ENCODE peak calls at places on chromosomes 4 and X, in six cellular contexts. W is lung, O is H1, D is epithelial cell of proximal tubule, P is IMR-90, Z is tibial artery. Q is an unnamed sample.
A peak's percentile ranks its signal among the peaks of the same experiment; 100 is the strongest.

GRCh38 chr4:57147335-57148060 is 37.3 kb upstream of the IGFBP7 start:
- DNase-seq in P (peak; percentile 75), O (no peak), D (no peak), W (no peak), Z (no peak), Q (no peak)

GRCh38 chr4:78971326-78971725 is 32.1 kb upstream of the PAQR3 start:
- DNase-seq in W (no peak), P (no peak), O (no peak), Z (peak; percentile 72), D (no peak), Q (no peak)

GRCh38 chr4:17152941-17153340 is 254.5 kb upstream of the LDB2 start:
- DNase-seq in O (no peak), P (no peak), Z (no peak), D (no peak), W (no peak), Q (no peak)

GRCh38 chr4:138320856-138321255 is 78.7 kb upstream of the SLC7A11 start:
- DNase-seq in P (no peak), D (no peak), W (no peak), Z (no peak), O (no peak), Q (no peak)

GRCh38 chrX:74545880-74546279 is 68.5 kb downstream of the RLIM start:
- DNase-seq in O (no peak), D (no peak), P (no peak), W (no peak), Z (no peak), Q (no peak)

GRCh38 chr4:172758586-172759340 is 409.8 kb upstream of the GALNT7 start:
- DNase-seq in O (no peak), W (no peak), Z (no peak), D (no peak), P (peak; percentile 89), Q (no peak)

GRCh38 chr4:159235779-159236368 is 133.0 kb downstream of the RAPGEF2 start:
- DNase-seq in D (no peak), W (no peak), O (no peak), P (peak; percentile 44), Z (no peak), Q (no peak)

GRCh38 chrX:130482871-130483270 is 81.1 kb downstream of the RBMX2 start:
- DNase-seq in D (no peak), P (no peak), W (no peak), O (no peak), Z (no peak), Q (no peak)

GRCh38 chrX:120813982-120814381 is 61.7 kb downstream of the CT47B1 start:
- DNase-seq in O (peak; percentile 33), W (no peak), D (no peak), P (no peak), Z (no peak), Q (no peak)

GRCh38 chr4:20395160-20395773 is 143.6 kb downstream of the SLIT2 start:
- DNase-seq in D (no peak), Z (no peak), P (peak; percentile 15), W (no peak), O (peak; percentile 43), Q (peak; percentile 31)

GRCh38 chr4:24150021-24150420 is 260.2 kb upstream of the PPARGC1A start:
- DNase-seq in W (no peak), P (no peak), Z (no peak), D (no peak), O (no peak), Q (no peak)

GRCh38 chrX:361231-362145 is 25.2 kb downstream of the PPP2R3B start:
- DNase-seq in P (no peak), Z (no peak), O (no peak), D (no peak), W (no peak), Q (no peak)

GRCh38 chrX:135327299-135327698 is 18.0 kb downstream of the ETDC start:
- DNase-seq in P (peak; percentile 94), O (no peak), Z (no peak), D (no peak), W (no peak), Q (no peak)

GRCh38 chr4:51960486-51960885 is 59.7 kb downstream of the LRRC66 start:
- DNase-seq in Z (no peak), O (no peak), P (no peak), D (no peak), W (no peak), Q (no peak)

GRCh38 chr4:81042578-81043365 is 12.3 kb downstream of the BMP3 start:
- DNase-seq in D (no peak), P (no peak), W (no peak), O (no peak), Z (no peak), Q (no peak)

GRCh38 chr4:8067274-8067936 is 91.2 kb downstream of the ABLIM2 start:
- DNase-seq in O (no peak), W (no peak), P (no peak), D (no peak), Z (no peak), Q (no peak)

GRCh38 chr4:107862658-107863057 is 37.9 kb downstream of the SGMS2 start:
- DNase-seq in P (peak; percentile 63), O (no peak), W (peak; percentile 42), Z (peak; percentile 23), D (peak; percentile 96), Q (peak; percentile 4)

GRCh38 chr4:158667651-158668198 is 4.0 kb downstream of the C4orf46 start:
- DNase-seq in O (no peak), Z (no peak), D (no peak), P (peak; percentile 25), W (no peak), Q (peak; percentile 36)

GRCh38 chr4:2924765-2925301 is 38.4 kb downstream of the NOP14 start:
- DNase-seq in O (no peak), D (no peak), W (no peak), P (no peak), Z (peak; percentile 17), Q (no peak)

GRCh38 chrX:25015486-25016360 is at the start of gene ARX:
- DNase-seq in P (peak; percentile 42), Z (peak; percentile 20), O (no peak), D (no peak), W (no peak), Q (peak; percentile 46)

GRCh38 chr4:90798948-90799347 is 671.8 kb downstream of the CCSER1 start:
- DNase-seq in O (no peak), P (no peak), D (no peak), W (no peak), Z (no peak), Q (no peak)

DNA sequence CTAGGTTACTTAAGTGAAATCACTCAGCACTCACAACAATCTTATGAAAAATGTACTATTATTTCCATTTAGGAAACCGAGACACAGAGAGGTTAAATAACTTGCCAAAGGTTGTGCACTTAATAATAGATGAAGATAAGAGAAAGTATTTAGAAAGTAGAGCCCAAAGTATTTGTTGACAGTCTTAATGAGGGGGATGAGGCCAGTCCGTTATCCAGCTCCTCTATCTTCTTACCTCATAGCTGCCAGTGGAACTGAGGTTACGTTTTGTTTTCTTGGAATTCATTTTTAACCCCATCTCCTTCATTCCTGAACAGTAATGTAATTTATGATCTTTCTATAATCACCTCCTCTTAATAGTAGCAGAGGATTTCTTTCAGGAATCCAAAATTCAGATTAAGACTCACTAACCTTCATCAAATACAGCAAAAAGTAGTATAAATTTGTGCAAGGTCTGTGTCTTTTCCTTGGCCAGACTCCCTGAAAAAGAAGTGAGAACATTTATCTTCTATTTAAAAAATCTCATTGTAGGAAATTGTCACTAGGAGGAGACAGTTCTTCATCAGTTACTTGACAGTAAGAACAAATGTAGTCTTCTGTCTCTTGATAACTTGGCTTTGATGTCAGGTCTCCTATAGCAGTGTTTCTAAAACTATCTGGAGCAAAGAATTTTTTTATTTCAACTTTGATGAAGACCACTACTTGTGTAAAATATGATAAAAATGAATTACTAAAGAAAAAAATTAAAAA is 35.5 kb downstream of the F8 start:
- DNase-seq in Z (no peak), D (no peak), O (no peak), W (no peak), P (no peak), Q (peak; percentile 5)
- TF ChIP-seq CTCF in Z (no peak), D (peak; percentile 23), O (no peak), W (no peak), P (no peak), Q (no peak)

DNA sequence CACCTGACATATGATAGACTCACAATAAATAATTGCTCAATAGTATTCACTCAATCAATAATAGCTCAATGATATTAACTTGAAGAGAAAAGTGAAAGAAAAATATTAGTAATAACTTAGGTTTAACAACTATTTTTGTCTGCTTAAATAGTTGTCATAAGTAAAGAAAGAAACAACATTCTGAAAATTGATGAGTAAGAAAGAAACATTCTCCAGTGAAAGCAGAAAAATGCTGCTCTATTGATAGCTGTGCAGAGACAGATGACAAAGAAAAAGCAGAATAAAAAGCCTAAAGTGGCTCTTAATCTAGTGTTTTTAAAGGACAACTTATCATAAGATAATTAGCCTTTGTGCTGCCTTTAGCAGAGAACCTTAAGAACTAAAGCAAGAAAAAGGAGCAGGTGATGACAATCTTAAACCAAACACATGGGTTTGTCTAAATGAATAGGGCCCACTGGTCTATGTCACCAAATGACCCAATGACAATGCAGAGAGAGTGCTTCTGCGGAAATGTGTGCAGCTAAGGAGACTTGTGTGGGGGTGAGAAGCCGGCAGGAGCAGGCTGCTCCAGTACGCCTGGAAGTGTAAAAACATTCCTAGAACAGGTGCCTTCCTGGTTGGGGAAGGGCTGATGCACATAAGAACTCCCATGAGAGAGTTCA is 13.2 kb downstream of the HS3ST1 start:
- DNase-seq in O (no peak), P (no peak), Z (no peak), D (no peak), W (no peak), Q (peak; percentile 41)
- H3K4me3 ChIP-seq in O (no peak overlapping the region), P (no peak overlapping the region), Z (no peak overlapping the region), D (no peak overlapping the region), W (no peak overlapping the region), Q (no peak overlapping the region)

GRCh38 chrX:153937056-153937455 is 2.2 kb upstream of the NAA10 start:
- DNase-seq in Z (no peak), W (no peak), O (no peak), P (no peak), D (no peak), Q (no peak)
- TF ChIP-seq CTCF in Z (no peak), W (no peak), O (no peak), P (no peak), D (no peak), Q (no peak)

DNA sequence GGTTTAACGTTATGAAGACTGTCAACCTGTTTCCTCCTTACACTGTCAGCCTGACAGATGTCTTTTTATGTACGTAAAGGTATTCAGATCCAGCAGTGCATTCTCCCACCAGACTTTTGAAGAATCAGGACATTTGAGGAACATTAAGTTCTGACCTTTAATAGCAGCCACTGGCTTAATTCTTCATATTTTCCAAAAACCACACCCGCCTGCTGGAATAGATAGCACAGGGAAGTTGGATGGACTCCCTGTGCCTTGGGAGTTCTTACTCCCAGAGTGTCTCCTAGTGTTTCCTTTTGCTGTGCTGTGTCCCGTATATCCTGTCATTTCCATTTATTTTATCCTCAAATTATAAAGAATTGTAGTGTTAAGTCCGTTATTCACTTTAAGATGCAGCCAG is 94.5 kb downstream of the AFF1 start:
- DNase-seq in Z (peak; percentile 67), D (no peak), O (no peak), W (no peak), P (no peak), Q (no peak)
- H3K4me3 ChIP-seq in Z (no peak overlapping the region), D (no peak overlapping the region), O (no peak overlapping the region), W (no peak overlapping the region), P (no peak overlapping the region), Q (no peak overlapping the region)

Q was measured in GM12865.